ENCODE peak calls at places on chromosomes 16 and 17, in eight cellular contexts. I, J, W, P, S, X, D and B are unnamed samples.

GRCh38 chr17:80941743-80942211 is 49.9 kb upstream of the CHMP6 start:
- DNase-seq in W (no peak), I (no peak), X (no peak), J (no peak), D (no peak), P (no peak), S (no peak), B (no peak)

GRCh38 chr17:64679710-64680216 is 17.7 kb upstream of the SMURF2 start:
- DNase-seq in S (no peak), D (no peak), X (peak), W (no peak), J (peak), P (no peak), I (no peak), B (no peak)

GRCh38 chr17:15649861-15650391 is 30.4 kb upstream of the FBXW10B start:
- DNase-seq in D (no peak), W (peak), P (peak), I (no peak), X (peak), S (no peak), J (no peak), B (peak)

GRCh38 chr16:8271344-8271743 is 319.0 kb downstream of the TMEM114 start:
- DNase-seq in W (no peak), J (no peak), P (no peak), D (no peak), S (no peak), X (no peak), I (no peak), B (no peak)

GRCh38 chr17:45313927-45314760 is 2.7 kb downstream of the MAP3K14 start:
- DNase-seq in P (no peak), W (no peak), S (no peak), J (no peak), X (no peak), D (no peak), I (no peak), B (no peak)

GRCh38 chr16:79651363-79651762 is 50.8 kb upstream of the MAF start:
- DNase-seq in S (peak), X (peak), J (peak), I (no peak), D (no peak), W (peak), P (peak), B (peak)

GRCh38 chr16:29745853-29746345 is at the start of gene C16orf54:
- DNase-seq in J (no peak), S (no peak), D (no peak), I (no peak), W (peak), P (peak), X (no peak), B (peak)

GRCh38 chr17:48873212-48873611 is 19.4 kb upstream of the ATP5MC1 start:
- DNase-seq in I (no peak), X (no peak), D (no peak), W (peak), S (no peak), P (peak), J (no peak), B (no peak)

GRCh38 chr16:69544099-69544498 is 21.7 kb upstream of the NFAT5 start:
- DNase-seq in W (no peak), X (no peak), S (no peak), J (no peak), D (no peak), I (no peak), P (no peak), B (no peak)

GRCh38 chr16:2275476-2276450 is 7.8 kb upstream of the RNPS1 start:
- DNase-seq in W (no peak), D (no peak), P (no peak), S (no peak), I (no peak), J (no peak), X (no peak), B (no peak)

GRCh38 chr17:45293413-45294211 is 23.2 kb downstream of the MAP3K14 start:
- DNase-seq in X (peak), I (peak), S (peak), P (peak), D (peak), W (peak), J (peak), B (peak)

GRCh38 chr16:57606847-57607501 is 21.5 kb upstream of the ADGRG1 start:
- DNase-seq in I (no peak), P (peak), W (peak), S (no peak), J (no peak), D (no peak), X (no peak), B (no peak)

GRCh38 chr17:44599298-44600175 is 42.3 kb downstream of the FZD2 start:
- DNase-seq in X (peak), J (peak), W (peak), D (peak), P (peak), I (peak), S (peak), B (peak)

GRCh38 chr17:35912942-35913341 is 17.6 kb downstream of the RDM1 start:
- DNase-seq in S (no peak), J (no peak), X (no peak), W (no peak), I (no peak), D (no peak), P (no peak), B (no peak)

GRCh38 chr17:20116683-20117309 is 107.6 kb downstream of the SPECC1 start:
- DNase-seq in I (peak), X (peak), S (no peak), W (peak), P (peak), D (peak), J (no peak), B (peak)

GRCh38 chr17:59652119-59652518 is 32.4 kb downstream of the CLTC start:
- DNase-seq in J (peak), D (no peak), W (no peak), X (peak), I (no peak), S (no peak), P (no peak), B (no peak)

GRCh38 chr16:29820271-29820701 is at the start of gene MVP:
- DNase-seq in I (peak), J (no peak), S (no peak), D (no peak), P (peak), W (peak), X (peak), B (peak)

GRCh38 chr17:45077643-45078042 is 16.5 kb downstream of the NMT1 start:
- DNase-seq in I (no peak), D (no peak), W (no peak), X (no peak), P (no peak), S (no peak), J (no peak), B (no peak)

GRCh38 chr16:52526830-52527229 is 20.1 kb downstream of the TOX3 start:
- DNase-seq in I (no peak), W (no peak), X (no peak), S (no peak), P (no peak), J (no peak), D (no peak), B (no peak)
- H3K4me3 ChIP-seq in I (no peak), W (no peak), X (no peak), S (no peak), P (no peak), J (no peak), D (no peak), B (no peak)

GRCh38 chr16:3866703-3867431 is 13.6 kb downstream of the CREBBP start:
- DNase-seq in X (no peak), S (no peak), D (no peak), P (no peak), I (no peak), J (no peak), W (no peak), B (no peak)

GRCh38 chr16:3861808-3862451 is 18.6 kb downstream of the CREBBP start:
- DNase-seq in J (no peak), S (no peak), I (peak), W (no peak), X (peak), P (no peak), D (peak), B (no peak)

GRCh38 chr16:3864562-3864961 is 16.0 kb downstream of the CREBBP start:
- DNase-seq in S (no peak), P (no peak), D (no peak), X (no peak), I (no peak), J (no peak), W (no peak), B (no peak)

GRCh38 chr16:3865241-3865640 is 15.3 kb downstream of the CREBBP start:
- DNase-seq in P (no peak), S (no peak), I (peak), J (no peak), X (no peak), W (no peak), D (no peak), B (no peak)

DNA sequence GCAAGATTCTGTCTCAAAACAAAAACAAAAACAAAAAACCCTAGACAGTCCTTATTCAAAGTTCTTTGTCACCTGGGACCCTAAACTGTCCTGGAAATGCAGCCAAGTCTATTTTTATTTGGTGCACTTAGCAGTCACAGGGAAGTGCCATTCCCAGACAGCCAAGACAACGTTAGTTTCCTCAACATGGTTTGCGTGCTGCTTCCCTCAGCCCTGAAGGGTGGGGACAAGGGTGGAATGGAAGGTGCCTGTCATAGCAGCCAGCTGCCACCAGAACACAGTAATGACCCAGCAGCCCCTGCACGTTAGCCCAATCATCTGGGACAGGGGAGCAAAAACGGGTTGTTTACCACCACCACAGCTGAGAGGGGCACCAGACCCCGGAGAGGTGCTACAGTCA is 16.9 kb downstream of the CREBBP start:
- DNase-seq in P (no peak), J (no peak), D (no peak), I (peak), W (peak), X (no peak), S (no peak), B (no peak)
- TF ChIP-seq CTCF in P (peak), J (no peak), D (no peak), I (peak), W (no peak), X (no peak), S (no peak), B (no peak)

DNA sequence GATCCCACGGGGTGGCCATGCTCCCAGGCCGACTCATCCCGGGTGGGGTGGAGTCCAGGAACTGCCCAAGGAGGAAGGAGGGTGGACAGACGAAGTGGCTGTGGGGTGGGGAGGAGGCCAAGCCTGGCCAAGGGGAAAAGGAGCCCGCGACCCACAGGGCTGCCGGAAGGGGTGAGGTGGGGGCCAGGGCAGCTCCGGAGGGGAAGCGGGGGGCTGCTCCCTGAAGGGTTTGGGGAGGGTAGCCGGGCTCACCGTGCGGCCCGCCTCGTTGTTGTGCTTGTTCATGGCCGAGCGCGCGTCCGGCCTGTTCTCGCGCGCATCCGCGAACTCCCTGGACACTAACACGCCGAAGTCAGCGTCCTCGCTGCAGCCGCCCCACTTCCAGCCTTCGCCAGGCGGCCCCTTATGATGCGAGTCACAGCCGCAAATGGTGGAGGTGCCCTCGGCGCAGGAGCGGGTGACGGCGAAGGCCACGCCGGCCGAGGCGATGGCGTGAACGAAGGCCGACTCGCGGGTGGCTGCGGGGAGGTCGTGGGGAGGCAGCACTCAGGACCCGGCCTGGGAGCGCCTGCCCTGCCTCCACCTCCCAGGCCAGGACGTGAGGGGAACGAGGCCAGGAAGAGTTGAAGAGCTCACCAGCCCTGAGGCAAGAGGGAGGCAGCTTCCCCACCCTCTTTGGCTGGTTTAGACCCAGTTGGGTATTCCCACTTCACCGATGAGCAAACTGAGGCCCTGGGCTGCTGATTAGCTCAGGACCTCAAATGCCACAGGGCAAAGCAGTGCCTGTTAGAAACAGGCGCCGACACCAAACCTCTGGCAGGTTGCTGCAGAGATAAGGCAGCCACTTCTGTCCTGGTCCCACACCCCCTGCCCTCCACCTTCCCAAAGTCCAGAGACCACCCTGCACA is 48.7 kb downstream of the WNT3 start:
- DNase-seq in S (no peak), W (no peak), J (no peak), D (no peak), I (no peak), X (no peak), P (no peak), B (no peak)
- H3K4me3 ChIP-seq in S (peak), W (no peak), J (no peak), D (no peak), I (no peak), X (no peak), P (no peak), B (no peak)

GRCh38 chr17:75020331-75021110 is 8.1 kb downstream of the MRPL58 start:
- DNase-seq in W (no peak), I (no peak), P (no peak), D (no peak), J (no peak), X (no peak), S (no peak), B (no peak)
- TF ChIP-seq CTCF in W (no peak), I (no peak), P (no peak), D (no peak), J (no peak), X (no peak), S (no peak), B (no peak)

GRCh38 chr16:27747946-27748345 is 198.0 kb downstream of the KATNIP start:
- DNase-seq in I (no peak), S (no peak), X (no peak), P (no peak), W (no peak), J (no peak), D (no peak), B (no peak)
- H3K4me3 ChIP-seq in I (no peak), S (no peak), X (no peak), P (no peak), W (no peak), J (no peak), D (no peak), B (no peak)

GRCh38 chr17:8651013-8651412 is 20.5 kb upstream of the MYH10 start:
- DNase-seq in P (no peak), I (peak), D (no peak), W (no peak), X (no peak), S (no peak), J (no peak), B (no peak)
- TF ChIP-seq CTCF in P (no peak), I (peak), D (no peak), W (no peak), X (no peak), S (no peak), J (no peak), B (no peak)